ENCODE peak calls at places on chromosomes 4 and X, in ten cellular contexts. R, C, X, L, Y, E, T, A, G and V are unnamed samples.

GRCh38 chrX:112367065-112367464 is 284.5 kb upstream of the TRPC5 start:
- DNase-seq in L (no peak), X (no peak), G (no peak), Y (no peak), T (no peak), C (no peak), A (no peak), E (no peak), R (no peak), V (no peak)

GRCh38 chrX:64093761-64094160 is 111.7 kb downstream of the AMER1 start:
- DNase-seq in G (no peak), L (peak), C (no peak), X (no peak), T (peak), Y (no peak), R (no peak), A (no peak), E (peak), V (no peak)

GRCh38 chr4:137700072-137700471 is 167.8 kb upstream of the PCDH18 start:
- DNase-seq in L (no peak), G (no peak), X (no peak), R (no peak), T (no peak), C (no peak), Y (no peak), E (no peak), A (peak), V (no peak)

GRCh38 chr4:40333921-40334352 is 1.2 kb upstream of the CHRNA9 start:
- DNase-seq in Y (no peak), E (peak), L (no peak), R (no peak), G (no peak), T (no peak), X (peak), A (peak), C (peak), V (no peak)

GRCh38 chr4:77433102-77433733 is 172.4 kb upstream of the CXCL13 start:
- DNase-seq in X (peak), C (peak), A (peak), L (peak), E (peak), Y (peak), R (no peak), T (peak), G (no peak), V (peak)

GRCh38 chrX:77527233-77528001 is 80.2 kb downstream of the FGF16 start:
- DNase-seq in Y (no peak), G (no peak), E (peak), X (no peak), R (no peak), L (no peak), T (no peak), A (no peak), C (no peak), V (no peak)

GRCh38 chrX:39642071-39642470 is 455.7 kb downstream of the BCOR start:
- DNase-seq in C (peak), A (no peak), L (no peak), Y (peak), R (no peak), G (no peak), X (no peak), T (no peak), E (no peak), V (no peak)

GRCh38 chr4:180521181-180521580 is 1722.0 kb upstream of the TENM3 start:
- DNase-seq in L (no peak), E (no peak), A (peak), Y (no peak), R (no peak), X (no peak), T (no peak), C (no peak), G (no peak), V (no peak)

GRCh38 chrX:276588-277171 is 4.5 kb upstream of the PLCXD1 start:
- DNase-seq in C (no peak), R (no peak), L (no peak), G (no peak), T (no peak), Y (peak), E (peak), A (peak), X (no peak), V (no peak)

GRCh38 chr4:33133723-33134122 is 2413.6 kb downstream of the PCDH7 start:
- DNase-seq in Y (no peak), T (no peak), L (no peak), E (no peak), C (no peak), R (no peak), G (no peak), A (no peak), X (no peak), V (no peak)

GRCh38 chrX:115582871-115583729 is 22.1 kb downstream of the PLS3 start:
- DNase-seq in E (no peak), L (no peak), C (peak), T (no peak), Y (peak), X (no peak), G (no peak), R (no peak), A (peak), V (no peak)

GRCh38 chr4:179624768-179625181 is 2182.5 kb upstream of the AGA start:
- DNase-seq in G (no peak), T (no peak), C (no peak), E (no peak), L (peak), A (peak), R (no peak), Y (peak), X (no peak), V (no peak)

GRCh38 chr4:136036744-136037143 is 1495.5 kb downstream of the PCDH18 start:
- DNase-seq in C (no peak), R (no peak), G (no peak), X (peak), E (no peak), A (peak), Y (no peak), T (no peak), L (no peak), V (no peak)

GRCh38 chr4:140568507-140569306 is at the start of gene UCP1:
- DNase-seq in L (no peak), Y (peak), G (peak), R (no peak), X (no peak), A (no peak), T (no peak), C (peak), E (peak), V (no peak)

GRCh38 chrX:39427492-39428289 is 626.4 kb downstream of the MID1IP1 start:
- DNase-seq in L (no peak), T (no peak), Y (no peak), A (peak), R (peak), G (no peak), E (no peak), C (no peak), X (no peak), V (no peak)

GRCh38 chrX:132146456-132146855 is 18.6 kb upstream of the FRMD7 start:
- DNase-seq in T (no peak), G (no peak), Y (no peak), C (no peak), L (no peak), R (no peak), A (no peak), X (no peak), E (no peak), V (no peak)

GRCh38 chr4:80197132-80197573 is at the start of gene PRDM8:
- DNase-seq in E (peak), G (no peak), C (peak), T (no peak), Y (no peak), X (no peak), A (peak), L (no peak), R (no peak), V (no peak)

GRCh38 chr4:156536661-156537060 is 434.9 kb downstream of the PDGFC start:
- DNase-seq in G (no peak), L (no peak), A (peak), X (no peak), C (no peak), T (no peak), R (peak), E (no peak), Y (no peak), V (no peak)

GRCh38 chr4:169115897-169116254 is 105.8 kb upstream of the CBR4 start:
- DNase-seq in X (peak), T (no peak), A (peak), E (no peak), L (no peak), C (no peak), Y (peak), R (no peak), G (no peak), V (peak)

GRCh38 chr4:75916091-75916661 is 13.9 kb upstream of the PPEF2 start:
- DNase-seq in T (peak), Y (peak), G (no peak), A (peak), X (peak), C (peak), L (peak), E (peak), R (no peak), V (peak)

GRCh38 chrX:45621356-45622041 is 420.8 kb upstream of the DIPK2B start:
- DNase-seq in C (no peak), L (peak), Y (no peak), R (no peak), E (no peak), A (peak), T (no peak), G (no peak), X (no peak), V (no peak)

GRCh38 chr4:42588909-42589308 is 68.0 kb downstream of the ATP8A1 start:
- DNase-seq in T (no peak), R (no peak), E (peak), G (no peak), Y (no peak), A (no peak), L (no peak), X (no peak), C (no peak), V (no peak)

GRCh38 chr4:8252301-8253173 is 17.0 kb upstream of the HTRA3 start:
- DNase-seq in G (no peak), L (no peak), A (peak), C (no peak), Y (no peak), R (no peak), E (no peak), T (no peak), X (no peak), V (no peak)

GRCh38 chrX:13376857-13377441 is 57.1 kb upstream of the ATXN3L start:
- DNase-seq in L (peak), Y (no peak), E (peak), R (peak), C (peak), X (no peak), A (peak), T (no peak), G (no peak), V (no peak)

GRCh38 chr4:1676605-1677525 is 7.2 kb downstream of the FAM53A start:
- DNase-seq in L (no peak), E (no peak), A (no peak), X (no peak), T (no peak), R (no peak), Y (no peak), C (no peak), G (no peak), V (no peak)

GRCh38 chr4:140756292-140757219 is at the start of gene TBC1D9:
- DNase-seq in X (peak), A (peak), R (peak), E (peak), L (peak), C (peak), Y (peak), G (peak), T (peak), V (peak)

GRCh38 chr4:53589511-53589910 is 1.8 kb downstream of the LNX1 start:
- DNase-seq in T (no peak), Y (no peak), A (no peak), R (no peak), L (no peak), X (no peak), G (no peak), E (no peak), C (no peak), V (no peak)

GRCh38 chr4:8294036-8294435 is 24.5 kb downstream of the HTRA3 start:
- DNase-seq in C (no peak), G (peak), T (no peak), X (no peak), Y (no peak), E (no peak), R (no peak), L (no peak), A (no peak), V (no peak)

GRCh38 chrX:117860517-117860916 is 256.1 kb downstream of the KLHL13 start:
- DNase-seq in Y (no peak), G (no peak), X (no peak), T (no peak), A (no peak), R (no peak), L (no peak), E (no peak), C (no peak), V (no peak)

GRCh38 chr4:16123356-16124084 is 39.7 kb upstream of the PROM1 start:
- DNase-seq in C (no peak), Y (peak), A (no peak), T (no peak), R (no peak), G (no peak), E (no peak), L (no peak), X (no peak), V (no peak)

GRCh38 chrX:15334561-15334960 is 762 bp downstream of the PIGA start:
- DNase-seq in X (no peak), T (peak), L (peak), Y (peak), R (no peak), C (no peak), A (peak), E (no peak), G (no peak), V (no peak)

GRCh38 chr4:54933579-54933978 is 191.8 kb downstream of the KDR start:
- DNase-seq in E (no peak), L (no peak), Y (no peak), R (no peak), C (no peak), T (no peak), G (no peak), A (no peak), X (no peak), V (no peak)

GRCh38 chr4:66855956-66856355 is 689.3 kb downstream of the CENPC start:
- DNase-seq in Y (no peak), T (no peak), X (no peak), G (no peak), A (peak), L (no peak), R (no peak), E (no peak), C (no peak), V (no peak)

GRCh38 chr4:7243609-7244342 is 51.4 kb downstream of the SORCS2 start:
- DNase-seq in L (no peak), G (no peak), Y (no peak), C (no peak), T (no peak), A (no peak), E (no peak), X (no peak), R (no peak), V (no peak)

GRCh38 chr4:7242766-7243165 is 50.4 kb downstream of the SORCS2 start:
- DNase-seq in T (no peak), A (no peak), Y (no peak), C (no peak), X (no peak), E (no peak), L (no peak), G (no peak), R (no peak), V (no peak)

GRCh38 chr4:7244766-7245320 is 52.5 kb downstream of the SORCS2 start:
- DNase-seq in A (no peak), Y (no peak), L (no peak), C (no peak), E (no peak), X (no peak), T (no peak), R (no peak), G (no peak), V (no peak)

GRCh38 chr4:7241587-7242125 is 49.3 kb downstream of the SORCS2 start:
- DNase-seq in L (no peak), C (no peak), A (no peak), X (no peak), Y (no peak), T (no peak), R (no peak), E (no peak), G (no peak), V (no peak)

DNA sequence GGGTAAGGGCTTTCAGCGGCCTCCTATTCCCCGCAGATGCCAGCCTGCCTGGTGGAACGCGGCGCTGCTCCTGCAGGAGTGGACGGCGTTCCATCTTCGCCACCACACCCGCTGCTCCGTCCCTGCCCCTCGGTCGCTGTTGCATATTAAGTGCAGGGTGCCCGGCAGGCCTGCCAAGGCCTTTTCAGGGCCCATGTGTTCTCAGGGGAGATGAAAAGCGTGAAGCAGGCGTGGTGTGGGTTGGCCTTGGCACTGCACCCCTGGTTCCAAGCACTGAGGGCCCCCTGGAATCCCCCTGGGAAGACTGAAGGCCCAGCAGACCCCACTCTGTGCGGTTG is 52.0 kb downstream of the SORCS2 start:
- DNase-seq in A (no peak), E (no peak), X (no peak), R (no peak), G (no peak), L (no peak), C (no peak), Y (no peak), T (no peak), V (no peak)
- H3K4me3 ChIP-seq in A (no peak), E (no peak), X (no peak), R (no peak), G (no peak), L (no peak), C (no peak), Y (no peak), T (no peak), V (no peak)

GRCh38 chrX:66163447-66163846 is 600 bp upstream of the HEPH start:
- DNase-seq in T (no peak), X (no peak), L (no peak), E (no peak), Y (no peak), C (no peak), A (no peak), G (no peak), R (no peak), V (no peak)

GRCh38 chrX:66164470-66164869 is 423 bp downstream of the HEPH start:
- DNase-seq in X (no peak), R (no peak), T (no peak), Y (no peak), A (no peak), C (no peak), E (no peak), L (no peak), G (no peak), V (no peak)

GRCh38 chrX:66163849-66164401 is at the start of gene HEPH:
- DNase-seq in A (peak), G (no peak), R (peak), E (no peak), L (peak), C (no peak), T (no peak), Y (no peak), X (no peak), V (no peak)

GRCh38 chrX:66166671-66167070 is 2.6 kb downstream of the HEPH start:
- DNase-seq in R (no peak), T (no peak), A (no peak), G (no peak), X (no peak), L (no peak), C (no peak), Y (no peak), E (no peak), V (no peak)

GRCh38 chrX:66164931-66165330 is 884 bp downstream of the HEPH start:
- DNase-seq in R (no peak), L (no peak), Y (no peak), X (no peak), E (no peak), T (no peak), G (no peak), A (no peak), C (no peak), V (no peak)
- H3K4me3 ChIP-seq in R (peak), L (no peak), Y (no peak), X (no peak), E (peak), T (no peak), G (peak), A (peak), C (no peak), V (no peak)

GRCh38 chr4:128600996-128601857 is 208.3 kb upstream of the JADE1 start:
- DNase-seq in G (peak), X (peak), A (peak), L (no peak), R (peak), E (peak), T (no peak), Y (peak), C (no peak), V (peak)
- H3K4me3 ChIP-seq in G (no peak), X (peak), A (peak), L (no peak), R (no peak), E (peak), T (no peak), Y (no peak), C (no peak), V (no peak)

GRCh38 chr4:57612279-57612678 is 502.1 kb upstream of the IGFBP7 start:
- DNase-seq in R (no peak), A (no peak), G (no peak), T (no peak), X (no peak), E (no peak), C (no peak), Y (no peak), L (no peak), V (no peak)

GRCh38 chr4:57614533-57614932 is 504.3 kb upstream of the IGFBP7 start:
- DNase-seq in Y (no peak), T (no peak), X (no peak), A (no peak), C (no peak), R (no peak), E (no peak), G (no peak), L (no peak), V (no peak)
- H3K4me3 ChIP-seq in Y (no peak), T (no peak), X (no peak), A (no peak), C (no peak), R (no peak), E (no peak), G (no peak), L (no peak), V (no peak)

DNA sequence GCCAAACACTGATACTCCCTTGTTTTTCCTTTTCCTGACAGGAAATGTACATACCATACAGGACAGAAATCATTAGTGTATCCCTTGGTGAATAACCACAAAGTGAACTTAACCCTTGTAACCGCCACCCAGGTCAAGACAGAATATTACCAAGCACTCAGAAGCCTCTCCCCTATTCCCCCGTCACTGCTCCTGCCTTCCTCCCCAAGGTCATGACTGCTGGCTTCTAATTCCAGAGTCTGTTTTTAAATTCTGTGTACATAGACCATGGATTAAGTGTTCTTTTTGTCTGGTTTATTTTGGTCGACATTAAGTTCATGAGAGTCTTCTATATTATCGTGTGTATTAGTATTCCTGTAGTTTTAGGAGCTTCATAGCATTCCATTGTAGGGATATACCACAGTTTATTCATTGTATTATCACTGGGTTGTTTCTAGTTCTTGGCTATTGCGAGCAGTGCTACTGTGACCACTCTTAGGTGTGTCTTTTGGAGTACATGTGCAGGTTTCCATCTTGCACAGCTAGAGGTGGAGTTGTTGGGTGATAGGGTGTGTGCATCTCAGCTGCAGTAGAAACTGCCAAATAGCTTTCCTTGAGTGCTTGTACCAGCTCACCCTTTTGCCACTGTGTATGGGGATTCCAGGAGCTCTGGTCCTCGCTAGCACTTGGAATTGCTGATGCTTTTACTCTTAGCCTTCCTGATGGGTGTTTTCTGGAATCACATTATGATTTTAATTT is 37.9 kb downstream of the HTT start:
- DNase-seq in X (no peak), A (no peak), G (no peak), T (no peak), R (no peak), E (no peak), Y (no peak), L (no peak), C (no peak), V (no peak)
- H3K4me3 ChIP-seq in X (no peak), A (no peak), G (no peak), T (no peak), R (no peak), E (no peak), Y (no peak), L (no peak), C (no peak), V (no peak)

DNA sequence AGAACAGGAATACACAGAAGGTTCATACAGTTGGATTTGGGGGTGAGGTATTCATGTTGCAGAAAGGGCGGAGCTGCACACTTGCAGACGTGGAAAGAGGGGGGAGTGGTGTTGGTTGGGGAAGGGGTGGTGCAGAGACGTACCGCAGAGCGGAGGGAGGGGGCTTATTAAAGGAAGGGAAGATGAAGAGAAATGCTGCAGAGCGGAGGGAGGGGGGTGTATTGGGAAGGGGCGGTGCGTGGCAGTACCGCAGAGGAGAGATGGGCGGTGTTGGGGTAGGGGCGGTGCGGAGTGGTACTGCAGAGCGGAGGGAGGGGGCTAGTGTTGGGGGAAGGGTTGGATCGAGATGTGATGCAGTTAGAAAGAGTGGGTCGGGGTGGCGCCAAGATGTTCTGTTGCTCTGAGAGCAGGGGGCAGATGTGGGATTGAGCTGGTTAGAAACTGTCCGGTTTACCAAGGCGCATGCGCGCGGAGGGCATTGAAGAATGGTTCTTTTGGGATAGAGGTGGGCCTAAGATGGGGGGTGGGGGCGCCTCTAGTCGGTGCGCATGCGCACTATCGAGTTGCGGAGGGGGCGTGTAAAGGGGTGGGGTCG is 900 bp downstream of the TRO start:
- DNase-seq in G (peak), X (no peak), Y (peak), C (peak), T (no peak), L (peak), R (peak), E (peak), A (peak), V (no peak)
- H3K4me3 ChIP-seq in G (peak), X (no peak), Y (peak), C (peak), T (no peak), L (peak), R (peak), E (peak), A (peak), V (peak)